ENCODE peak calls at places on chromosomes 3 and 15, in seven cellular contexts. M is sciatic nerve; H is iPS-NIHi11; W is T-helper 17 cell; K is activated CD4-positive, alpha-beta T cell treated with anti-CD3 and anti-CD28 coated beads for 4 hours; D is AG20443; Q is cardiac fibroblast. B is an unnamed sample.
A peak's percentile ranks its signal among the peaks of the same experiment; 100 is the strongest.

GRCh38 chr3:61866143-61866542 is 304.8 kb downstream of the PTPRG start:
- DNase-seq in M (no peak), H (no peak), W (no peak), K (no peak), D (no peak), Q (no peak), B (no peak)

GRCh38 chr3:66482005-66482404 is 18.8 kb downstream of the LRIG1 start:
- DNase-seq in M (no peak), H (no peak), W (no peak), K (no peak), D (no peak), Q (no peak), B (no peak)

GRCh38 chr15:63858881-63859280 is 25.1 kb upstream of the HERC1 start:
- DNase-seq in M (no peak), H (no peak), W (no peak), K (no peak), D (no peak), Q (peak; percentile 94), B (no peak)

GRCh38 chr3:106337116-106337515 is 468.3 kb upstream of the CBLB start:
- DNase-seq in M (no peak), H (no peak), W (no peak), K (no peak), D (peak; percentile 13), Q (peak; percentile 45), B (no peak)

GRCh38 chr3:17162116-17162515 is 277.4 kb downstream of the PLCL2 start:
- DNase-seq in M (no peak), H (no peak), W (no peak), K (no peak), D (no peak), Q (no peak), B (no peak)

GRCh38 chr3:127158614-127159221 is 34.2 kb upstream of the PRR23E start:
- DNase-seq in M (no peak), H (peak; percentile 92), W (no peak), K (no peak), D (peak; percentile 80), Q (peak; percentile 3), B (peak; percentile 78)

GRCh38 chr3:42179110-42179725 is 86.8 kb downstream of the CCK start:
- DNase-seq in M (no peak), H (peak; percentile 64), W (no peak), K (no peak), D (peak; percentile 89), Q (peak; percentile 88), B (peak; percentile 29)

GRCh38 chr3:53426918-53427317 is 67.5 kb upstream of the CACNA1D start:
- DNase-seq in M (no peak), H (no peak), W (no peak), K (no peak), D (no peak), Q (no peak), B (no peak)

GRCh38 chr15:59005579-59005978 is 18.1 kb downstream of the RNF111 start:
- DNase-seq in M (no peak), H (no peak), W (no peak), K (no peak), D (no peak), Q (no peak), B (no peak)

GRCh38 chr3:47877288-47877687 is 74.3 kb downstream of the DHX30 start:
- DNase-seq in M (no peak), H (no peak), W (no peak), K (no peak), D (no peak), Q (peak; percentile 56), B (no peak)

GRCh38 chr3:12752803-12753202 is 6.3 kb downstream of the TMEM40 start:
- DNase-seq in M (no peak), H (no peak), W (no peak), K (no peak), D (no peak), Q (peak; percentile 33), B (no peak)

GRCh38 chr15:72540606-72541237 is 66.6 kb downstream of the ARIH1 start:
- DNase-seq in M (no peak), H (no peak), W (no peak), K (no peak), D (no peak), Q (no peak), B (no peak)

GRCh38 chr3:129783470-129783869 is 110.0 kb downstream of the TMCC1 start:
- DNase-seq in M (no peak), H (no peak), W (no peak), K (no peak), D (peak; percentile 62), Q (peak; percentile 40), B (no peak)

GRCh38 chr3:60674870-60675269 is 576.4 kb downstream of the FHIT start:
- DNase-seq in M (no peak), H (no peak), W (no peak), K (no peak), D (no peak), Q (no peak), B (no peak)

GRCh38 chr3:78765671-78766485 is 1001.9 kb downstream of the ROBO1 start:
- DNase-seq in M (no peak), H (no peak), W (no peak), K (no peak), D (no peak), Q (no peak), B (no peak)

GRCh38 chr3:24088782-24089181 is 143.7 kb downstream of the NR1D2 start:
- DNase-seq in M (no peak), H (peak; percentile 61), W (no peak), K (no peak), D (peak; percentile 58), Q (peak; percentile 49), B (no peak)

GRCh38 chr3:152835311-152836102 is 576 bp downstream of the P2RY1 start:
- DNase-seq in M (peak; percentile 81), H (peak; percentile 55), W (no peak), K (no peak), D (peak; percentile 69), Q (peak; percentile 71), B (peak; percentile 71)

GRCh38 chr3:13547591-13548371 is 1.1 kb upstream of the FBLN2 start:
- DNase-seq in M (no peak), H (peak; percentile 58), W (no peak), K (no peak), D (no peak), Q (no peak), B (peak; percentile 45)

GRCh38 chr3:124576565-124577493 is 153.4 kb upstream of the UMPS start:
- DNase-seq in M (no peak), H (no peak), W (no peak), K (no peak), D (no peak), Q (no peak), B (no peak)

GRCh38 chr3:50455133-50455532 is 48.3 kb downstream of the CACNA2D2 start:
- DNase-seq in M (no peak), H (no peak), W (no peak), K (no peak), D (no peak), Q (no peak), B (no peak)

GRCh38 chr3:127911421-127911931 is 3.6 kb upstream of the KBTBD12 start:
- DNase-seq in M (no peak), H (no peak), W (no peak), K (no peak), D (peak; percentile 30), Q (no peak), B (no peak)

B was measured in WTC11.